ENCODE peak calls at places on chromosomes 2 and 18, in eight cellular contexts. O is GM23338; U is NCI-H82; J is stimulated activated naive B cell treated with anti-CD40 and anti-IgM and Interleukin-4, amounts not matched to agents 10 μg/mL and 1 μg/mL and 100 μg/mL, for 72 hours; Q is GM10248; N is mucosa of gallbladder; A is NCI-H774; F is progenitor cell of endocrine pancreas. M is an unnamed sample.

GRCh38 chr2:177254433-177255226 is 9.9 kb downstream of the NFE2L2 start:
- DNase-seq in O (peak), U (peak), J (no peak), Q (no peak), N (peak), A (peak), F (peak), M (no peak)

GRCh38 chr2:230582851-230583283 is 129.8 kb upstream of the CAB39 start:
- DNase-seq in O (no peak), U (no peak), J (peak), Q (peak), N (no peak), A (no peak), F (no peak), M (no peak)

GRCh38 chr2:180017764-180018163 is 10.7 kb upstream of the CWC22 start:
- DNase-seq in O (no peak), U (no peak), J (no peak), Q (no peak), N (no peak), A (no peak), F (no peak), M (no peak)

GRCh38 chr2:1638281-1638860 is 105.9 kb downstream of the PXDN start:
- DNase-seq in O (no peak), U (peak), J (no peak), Q (no peak), N (no peak), A (no peak), F (no peak), M (no peak)

GRCh38 chr18:35083174-35083712 is 42.0 kb downstream of the MAPRE2 start:
- DNase-seq in O (no peak), U (no peak), J (no peak), Q (no peak), N (no peak), A (no peak), F (no peak), M (no peak)

GRCh38 chr2:170822885-170823799 is 6.5 kb downstream of the GAD1 start:
- DNase-seq in O (peak), U (peak), J (no peak), Q (no peak), N (no peak), A (no peak), F (no peak), M (peak)

GRCh38 chr18:78069784-78070664 is 820.4 kb downstream of the GALR1 start:
- DNase-seq in O (no peak), U (peak), J (no peak), Q (no peak), N (peak), A (no peak), F (no peak), M (no peak)

GRCh38 chr18:10346786-10347415 is 107.5 kb upstream of the APCDD1 start:
- DNase-seq in O (no peak), U (no peak), J (no peak), Q (no peak), N (no peak), A (no peak), F (no peak), M (no peak)

GRCh38 chr2:227864161-227864756 is 7.2 kb upstream of the DAW1 start:
- DNase-seq in O (no peak), U (no peak), J (no peak), Q (no peak), N (no peak), A (no peak), F (no peak), M (no peak)

GRCh38 chr2:239272626-239273025 is 128.2 kb downstream of the HDAC4 start:
- DNase-seq in O (no peak), U (no peak), J (no peak), Q (no peak), N (no peak), A (no peak), F (no peak), M (no peak)

GRCh38 chr18:57210711-57211411 is 64.0 kb downstream of the BOD1L2 start:
- DNase-seq in O (no peak), U (no peak), J (no peak), Q (no peak), N (no peak), A (no peak), F (no peak), M (no peak)

GRCh38 chr2:54212456-54212855 is 43.6 kb downstream of the TSPYL6 start:
- DNase-seq in O (no peak), U (no peak), J (no peak), Q (no peak), N (no peak), A (no peak), F (no peak), M (peak)

GRCh38 chr2:225378984-225379383 is 20.5 kb upstream of the NYAP2 start:
- DNase-seq in O (peak), U (no peak), J (no peak), Q (no peak), N (no peak), A (no peak), F (no peak), M (no peak)

GRCh38 chr2:202135111-202135874 is 62.2 kb downstream of the KIAA2012 start:
- DNase-seq in O (no peak), U (no peak), J (no peak), Q (no peak), N (peak), A (no peak), F (no peak), M (peak)

GRCh38 chr18:9984025-9984424 is 70.2 kb downstream of the VAPA start:
- DNase-seq in O (no peak), U (no peak), J (no peak), Q (no peak), N (no peak), A (no peak), F (no peak), M (no peak)

GRCh38 chr18:13218376-13219011 is at the start of gene LDLRAD4:
- DNase-seq in O (peak), U (peak), J (no peak), Q (no peak), N (no peak), A (peak), F (peak), M (peak)

GRCh38 chr18:3015851-3016250 is 2.9 kb upstream of the LPIN2 start:
- DNase-seq in O (no peak), U (no peak), J (no peak), Q (no peak), N (no peak), A (no peak), F (no peak), M (no peak)

GRCh38 chr2:74835831-74836674 is 2.1 kb downstream of the HK2 start:
- DNase-seq in O (peak), U (peak), J (peak), Q (peak), N (no peak), A (peak), F (no peak), M (no peak)

GRCh38 chr2:36366491-36367120 is 11.0 kb downstream of the CRIM1 start:
- DNase-seq in O (peak), U (no peak), J (no peak), Q (no peak), N (no peak), A (no peak), F (no peak), M (no peak)

GRCh38 chr18:48073231-48073930 is 142.9 kb upstream of the SMAD2 start:
- DNase-seq in O (no peak), U (no peak), J (no peak), Q (no peak), N (no peak), A (no peak), F (no peak), M (peak)

GRCh38 chr2:219335373-219335786 is 2.8 kb upstream of the RESP18 start:
- DNase-seq in O (peak), U (no peak), J (no peak), Q (no peak), N (no peak), A (no peak), F (no peak), M (peak)

GRCh38 chr18:48170651-48171050 is 238.5 kb downstream of the ZBTB7C start:
- DNase-seq in O (no peak), U (no peak), J (no peak), Q (no peak), N (no peak), A (no peak), F (no peak), M (no peak)

GRCh38 chr18:79871481-79872091 is 73.8 kb downstream of the KCNG2 start:
- DNase-seq in O (no peak), U (no peak), J (no peak), Q (no peak), N (no peak), A (no peak), F (no peak), M (no peak)

M was measured in adrenal gland.